ENCODE peak calls at places on chromosomes 6 and 20, in five cellular contexts. One of them, this sample, is unnamed.

GRCh38 chr20:59662856-59663512 is 58.6 kb downstream of the PHACTR3 start:
- DNase-seq in HepG2: no peak
- DNase-seq in HCT116: no peak
- DNase-seq in H1: no peak
- DNase-seq in K562: no peak
- DNase-seq in this sample: no peak

GRCh38 chr6:116682334-116682712 is 1.3 kb downstream of the KPNA5 start:
- DNase-seq in H1: no peak
- DNase-seq in K562: no peak
- DNase-seq in HCT116: no peak
- DNase-seq in HepG2: no peak
- DNase-seq in this sample: no peak

GRCh38 chr20:46872315-46873211 is 22.1 kb upstream of the EYA2 start:
- DNase-seq in K562: peak
- DNase-seq in HCT116: peak
- DNase-seq in HepG2: no peak
- DNase-seq in H1: no peak
- DNase-seq in this sample: peak

GRCh38 chr6:44223471-44224153 is at the start of gene SLC29A1:
- DNase-seq in H1: no peak
- DNase-seq in HepG2: peak
- DNase-seq in K562: peak
- DNase-seq in HCT116: no peak
- DNase-seq in this sample: peak

GRCh38 chr20:60754866-60755265 is 497.2 kb upstream of the CDH4 start:
- DNase-seq in HCT116: no peak
- DNase-seq in HepG2: no peak
- DNase-seq in H1: no peak
- DNase-seq in K562: no peak
- DNase-seq in this sample: no peak

GRCh38 chr6:1312193-1312443 is 220 bp downstream of the FOXQ1 start:
- DNase-seq in HepG2: no peak
- DNase-seq in H1: no peak
- DNase-seq in HCT116: no peak
- DNase-seq in K562: no peak
- DNase-seq in this sample: no peak

GRCh38 chr6:26333458-26334297 is 31.3 kb upstream of the BTN3A2 start:
- DNase-seq in H1: no peak
- DNase-seq in K562: no peak
- DNase-seq in HepG2: no peak
- DNase-seq in HCT116: no peak
- DNase-seq in this sample: no peak

GRCh38 chr6:89640804-89641203 is 2.3 kb upstream of the LYRM2 start:
- DNase-seq in HCT116: no peak
- DNase-seq in K562: no peak
- DNase-seq in H1: no peak
- DNase-seq in HepG2: no peak
- DNase-seq in this sample: no peak

GRCh38 chr6:46651766-46652165 is 852 bp downstream of the CYP39A1 start:
- DNase-seq in HCT116: no peak
- DNase-seq in HepG2: no peak
- DNase-seq in K562: no peak
- DNase-seq in H1: no peak
- DNase-seq in this sample: no peak

GRCh38 chr20:63100926-63101699 is 94.3 kb upstream of the BHLHE23 start:
- DNase-seq in HepG2: no peak
- DNase-seq in K562: no peak
- DNase-seq in HCT116: no peak
- DNase-seq in H1: no peak
- DNase-seq in this sample: no peak

GRCh38 chr6:87357479-87358196 is 13.0 kb downstream of the C6orf163 start:
- DNase-seq in K562: no peak
- DNase-seq in HCT116: no peak
- DNase-seq in H1: no peak
- DNase-seq in HepG2: no peak
- DNase-seq in this sample: no peak

GRCh38 chr6:153099636-153100035 is 31.4 kb downstream of the RGS17 start:
- DNase-seq in K562: no peak
- DNase-seq in H1: no peak
- DNase-seq in HepG2: no peak
- DNase-seq in HCT116: no peak
- DNase-seq in this sample: no peak

GRCh38 chr6:157575436-157576145 is 194.6 kb downstream of the ZDHHC14 start:
- DNase-seq in K562: no peak
- DNase-seq in HepG2: no peak
- DNase-seq in HCT116: no peak
- DNase-seq in H1: no peak
- DNase-seq in this sample: no peak

GRCh38 chr6:42243046-42243445 is 25.4 kb upstream of the MRPS10 start:
- DNase-seq in HepG2: no peak
- DNase-seq in K562: no peak
- DNase-seq in HCT116: no peak
- DNase-seq in H1: no peak
- DNase-seq in this sample: no peak

GRCh38 chr6:3687847-3688246 is 63.7 kb downstream of the PXDC1 start:
- DNase-seq in HepG2: no peak
- DNase-seq in H1: no peak
- DNase-seq in K562: no peak
- DNase-seq in HCT116: no peak
- DNase-seq in this sample: no peak

GRCh38 chr6:75494290-75494689 is 690 bp upstream of the FILIP1 start:
- DNase-seq in H1: no peak
- DNase-seq in HepG2: no peak
- DNase-seq in HCT116: no peak
- DNase-seq in K562: no peak
- DNase-seq in this sample: no peak

GRCh38 chr6:42519779-42520178 is 44.0 kb upstream of the UBR2 start:
- DNase-seq in HCT116: no peak
- DNase-seq in H1: no peak
- DNase-seq in K562: no peak
- DNase-seq in HepG2: no peak
- DNase-seq in this sample: no peak

GRCh38 chr6:97470322-97470721 is 187.3 kb upstream of the MMS22L start:
- DNase-seq in HepG2: no peak
- DNase-seq in H1: no peak
- DNase-seq in K562: no peak
- DNase-seq in HCT116: no peak
- DNase-seq in this sample: no peak

DNA sequence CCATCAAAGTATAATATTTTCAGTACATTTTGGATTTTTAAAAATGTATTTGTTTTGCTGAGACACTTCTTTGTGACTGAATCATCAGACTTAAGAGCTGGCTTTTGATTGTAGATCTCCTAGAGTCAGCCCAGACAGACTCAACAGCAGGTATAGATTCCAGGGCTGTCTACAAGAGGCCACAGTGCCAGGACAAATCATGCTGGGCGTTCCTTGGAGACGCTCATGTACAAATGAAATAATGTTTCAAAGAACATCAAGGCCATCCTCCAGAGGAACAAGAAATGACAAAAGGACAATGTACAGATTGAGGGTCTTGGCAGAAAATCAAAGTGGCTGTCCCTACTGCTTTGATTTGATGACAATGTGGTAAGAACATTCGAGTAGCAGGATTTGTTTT is 369.3 kb downstream of the GRIK2 start:
- DNase-seq in HepG2: no peak
- DNase-seq in K562: no peak
- DNase-seq in HCT116: no peak
- DNase-seq in H1: no peak
- DNase-seq in this sample: no peak
- TF ChIP-seq JUND in HepG2: no peak
- TF ChIP-seq JUND in K562: no peak
- TF ChIP-seq JUND in HCT116: no peak
- TF ChIP-seq JUND in H1: no peak
- TF ChIP-seq JUND in this sample: no peak

DNA sequence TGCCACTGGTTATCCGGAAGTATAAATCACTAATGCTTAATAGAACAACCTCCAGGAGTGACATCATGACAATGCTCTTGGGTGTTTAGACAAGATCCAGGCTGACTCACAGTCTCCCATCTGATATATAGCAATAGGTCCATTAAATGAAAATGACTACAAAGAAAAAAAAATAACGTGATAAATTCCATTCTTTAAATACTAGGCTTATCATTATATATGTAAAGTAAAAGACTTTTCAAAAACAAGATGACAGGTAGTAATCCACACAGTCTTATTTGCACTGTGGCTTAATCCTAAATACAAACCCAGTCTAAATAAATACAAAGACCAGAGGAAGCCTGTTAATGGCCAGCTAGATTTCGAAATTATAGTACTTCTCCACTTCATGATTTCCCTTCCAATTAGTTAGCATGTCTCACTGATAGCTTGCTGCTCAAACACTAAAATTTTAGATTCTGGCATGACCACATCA is 149.1 kb upstream of the BEND3 start:
- DNase-seq in K562: no peak
- DNase-seq in HCT116: no peak
- DNase-seq in HepG2: peak
- DNase-seq in H1: no peak
- DNase-seq in this sample: peak
- TF ChIP-seq JUND in K562: no peak
- TF ChIP-seq JUND in HCT116: no peak
- TF ChIP-seq JUND in HepG2: no peak
- TF ChIP-seq JUND in H1: no peak
- TF ChIP-seq JUND in this sample: no peak

DNA sequence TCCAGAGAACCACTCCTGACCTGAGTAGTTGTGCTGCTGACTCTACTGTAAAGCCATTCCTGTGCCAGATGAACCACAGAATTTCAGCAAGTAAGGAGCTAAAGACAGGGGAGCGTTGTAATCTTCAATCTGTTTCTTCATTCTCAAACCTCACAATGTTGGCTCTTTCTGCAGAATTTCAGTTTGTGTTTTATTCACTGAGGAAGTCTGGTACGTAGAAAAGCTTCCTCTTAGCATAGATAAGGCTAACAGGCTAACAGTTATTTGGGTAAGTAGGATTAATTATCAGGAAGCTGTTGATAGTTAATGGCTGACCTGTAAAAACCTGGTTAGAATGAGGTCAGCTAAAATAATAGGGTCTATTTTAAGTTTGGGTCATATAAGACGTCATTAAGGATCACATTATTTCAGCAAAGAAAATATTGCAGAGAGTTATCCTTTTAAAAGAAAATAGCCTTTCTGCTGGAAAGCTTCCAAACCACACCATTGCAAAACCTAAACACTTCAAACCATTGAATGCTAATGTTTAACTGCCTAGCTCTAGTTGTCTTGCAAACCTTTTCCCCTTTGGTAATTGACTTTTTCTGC is 14.1 kb upstream of the TENT5A start:
- DNase-seq in K562: no peak
- DNase-seq in HepG2: peak
- DNase-seq in H1: no peak
- DNase-seq in HCT116: no peak
- DNase-seq in this sample: no peak
- TF ChIP-seq JUND in K562: no peak
- TF ChIP-seq JUND in HepG2: no peak
- TF ChIP-seq JUND in H1: no peak
- TF ChIP-seq JUND in HCT116: no peak
- TF ChIP-seq JUND in this sample: no peak

DNA sequence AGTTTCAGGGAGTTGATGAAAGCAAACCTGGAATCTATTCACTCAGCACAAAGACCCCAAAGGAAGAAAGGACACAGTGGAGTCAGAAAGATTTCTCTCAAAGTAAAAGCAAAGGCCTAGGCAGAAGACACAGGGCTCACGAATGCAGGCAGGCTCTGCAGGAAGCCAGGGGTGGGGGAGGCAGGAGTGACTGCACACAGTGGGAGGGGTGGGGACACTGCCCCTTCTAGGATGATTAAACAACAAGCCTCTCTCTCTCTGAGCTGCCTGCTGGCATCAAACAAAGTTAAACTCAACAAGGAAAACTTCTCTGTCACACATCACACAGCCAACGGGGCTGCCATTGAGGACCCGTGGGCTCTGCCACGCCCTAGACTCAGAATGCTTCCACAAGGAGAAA is 70.2 kb downstream of the RAMACL start:
- DNase-seq in K562: no peak
- DNase-seq in HepG2: no peak
- DNase-seq in HCT116: no peak
- DNase-seq in H1: no peak
- DNase-seq in this sample: no peak
- TF ChIP-seq JUND in K562: no peak
- TF ChIP-seq JUND in HepG2: no peak
- TF ChIP-seq JUND in HCT116: no peak
- TF ChIP-seq JUND in H1: no peak
- TF ChIP-seq JUND in this sample: no peak

GRCh38 chr6:106145144-106145543 is 59.0 kb downstream of the PRDM1 start:
- DNase-seq in HepG2: no peak
- DNase-seq in K562: no peak
- DNase-seq in H1: no peak
- DNase-seq in HCT116: no peak
- DNase-seq in this sample: no peak

GRCh38 chr6:106147476-106147875 is 61.3 kb downstream of the PRDM1 start:
- DNase-seq in K562: no peak
- DNase-seq in HCT116: no peak
- DNase-seq in HepG2: no peak
- DNase-seq in H1: no peak
- DNase-seq in this sample: no peak

GRCh38 chr6:106145741-106146227 is 59.6 kb downstream of the PRDM1 start:
- DNase-seq in HCT116: no peak
- DNase-seq in HepG2: no peak
- DNase-seq in K562: no peak
- DNase-seq in H1: no peak
- DNase-seq in this sample: no peak

GRCh38 chr6:106149472-106150069 is 63.4 kb downstream of the PRDM1 start:
- DNase-seq in HepG2: no peak
- DNase-seq in HCT116: no peak
- DNase-seq in K562: no peak
- DNase-seq in H1: no peak
- DNase-seq in this sample: no peak

GRCh38 chr6:106146852-106147351 is 60.8 kb downstream of the PRDM1 start:
- DNase-seq in K562: peak
- DNase-seq in HepG2: no peak
- DNase-seq in H1: no peak
- DNase-seq in HCT116: no peak
- DNase-seq in this sample: no peak
- TF ChIP-seq JUND in K562: peak
- TF ChIP-seq JUND in HepG2: no peak
- TF ChIP-seq JUND in H1: no peak
- TF ChIP-seq JUND in HCT116: no peak
- TF ChIP-seq JUND in this sample: no peak

DNA sequence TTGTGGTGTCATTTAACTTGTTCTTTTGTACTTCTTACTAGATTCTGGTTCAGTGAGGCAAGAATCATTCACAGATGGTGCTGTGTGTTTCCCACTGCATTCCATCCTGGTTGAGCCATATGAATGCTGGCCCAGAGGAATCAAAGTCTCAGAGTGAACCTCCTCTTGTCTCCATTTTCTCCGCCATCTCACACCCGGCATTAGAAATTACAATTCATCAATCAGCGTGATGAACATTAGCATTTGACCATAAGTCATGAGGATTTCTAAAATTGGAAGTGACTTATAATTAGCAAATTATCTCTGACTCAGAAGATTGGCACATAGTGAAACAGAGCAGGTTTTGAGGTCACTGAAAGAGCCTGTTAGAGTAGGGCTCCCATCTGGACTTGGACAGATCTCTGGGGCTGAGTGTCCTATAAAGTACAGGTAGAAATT is 25.2 kb downstream of the TNFAIP3 start:
- DNase-seq in HCT116: no peak
- DNase-seq in HepG2: no peak
- DNase-seq in H1: no peak
- DNase-seq in K562: no peak
- DNase-seq in this sample: no peak
- TF ChIP-seq JUND in HCT116: no peak
- TF ChIP-seq JUND in HepG2: no peak
- TF ChIP-seq JUND in H1: no peak
- TF ChIP-seq JUND in K562: no peak
- TF ChIP-seq JUND in this sample: no peak